ENCODE peak calls at places on chromosomes 12 and 14, in ten cellular contexts. C is SK-N-MC; X is progenitor cell of endocrine pancreas; U is H54; S is cardiac fibroblast; W is activated CD4-positive, CD25-positive, alpha-beta regulatory T cell treated with anti-CD3 and anti-CD28 coated beads, Interleukin-2, amount 50 U/mL, for 72 hours; G is K562; M is HS-27A; J is GM10248; I is ELR. O is an unnamed sample.

GRCh38 chr14:52961060-52961639 is 10.3 kb upstream of the FERMT2 start:
- DNase-seq in J (peak; percentile 63), S (peak; percentile 80), X (no peak), C (no peak), I (peak; percentile 78), G (peak; percentile 47), U (peak; percentile 42), M (peak; percentile 48), W (no peak), O (peak; percentile 79)

GRCh38 chr14:99191663-99192621 is 80.1 kb downstream of the BCL11B start:
- DNase-seq in S (peak; percentile 73), W (no peak), I (peak; percentile 4), X (no peak), U (peak; percentile 27), J (no peak), C (no peak), M (no peak), G (no peak), O (peak; percentile 40)

GRCh38 chr12:11662369-11662768 is 12.9 kb downstream of the ETV6 start:
- DNase-seq in G (no peak), I (no peak), U (no peak), X (no peak), M (no peak), C (no peak), J (no peak), W (no peak), S (no peak), O (no peak)

GRCh38 chr12:31523306-31523705 is 67.6 kb downstream of the DENND5B start:
- DNase-seq in G (no peak), J (no peak), X (no peak), W (no peak), U (no peak), C (no peak), I (no peak), S (no peak), M (no peak), O (no peak)

GRCh38 chr12:115412821-115413220 is 728.8 kb upstream of the TBX3 start:
- DNase-seq in G (no peak), M (no peak), C (no peak), U (no peak), J (no peak), I (no peak), X (no peak), W (no peak), S (no peak), O (no peak)

GRCh38 chr14:76672123-76672522 is 89.1 kb upstream of the VASH1 start:
- DNase-seq in X (no peak), W (no peak), J (no peak), M (no peak), I (peak; percentile 20), C (no peak), S (no peak), U (no peak), G (no peak), O (no peak)

GRCh38 chr12:71626098-71626497 is 37.5 kb downstream of the ZFC3H1 start:
- DNase-seq in X (no peak), W (no peak), C (no peak), G (no peak), J (peak; percentile 19), I (no peak), S (peak; percentile 31), M (no peak), U (no peak), O (peak; percentile 36)

GRCh38 chr14:66225337-66225736 is 260.8 kb upstream of the CCDC196 start:
- DNase-seq in C (no peak), M (no peak), G (peak; percentile 3), I (no peak), W (no peak), U (no peak), S (no peak), J (no peak), X (no peak), O (no peak)

GRCh38 chr14:58768977-58769376 is 131.2 kb downstream of the DACT1 start:
- DNase-seq in U (no peak), W (no peak), J (no peak), C (no peak), G (no peak), I (no peak), X (no peak), S (no peak), M (no peak), O (no peak)

GRCh38 chr14:49417790-49418189 is 168.4 kb downstream of the RPS29 start:
- DNase-seq in U (no peak), C (no peak), I (no peak), J (no peak), G (no peak), M (no peak), W (no peak), S (no peak), X (no peak), O (no peak)

GRCh38 chr12:111780615-111781014 is 13.9 kb downstream of the ALDH2 start:
- DNase-seq in U (no peak), S (no peak), C (no peak), W (no peak), J (no peak), I (no peak), M (no peak), G (no peak), X (no peak), O (no peak)

GRCh38 chr12:50642035-50642451 is 121.9 kb upstream of the ATF1 start:
- DNase-seq in G (peak; percentile 69), X (no peak), J (no peak), I (peak; percentile 39), U (no peak), W (no peak), C (no peak), M (no peak), S (peak; percentile 59), O (peak; percentile 80)

GRCh38 chr12:1410794-1411193 is 183.6 kb downstream of the FBXL14 start:
- DNase-seq in W (no peak), X (no peak), S (no peak), C (no peak), U (no peak), J (no peak), G (no peak), M (no peak), I (no peak), O (no peak)

GRCh38 chr12:65318186-65318685 is 39.8 kb downstream of the MSRB3 start:
- DNase-seq in I (no peak), G (no peak), M (no peak), W (no peak), J (no peak), C (peak; percentile 85), X (no peak), U (no peak), S (no peak), O (no peak)

GRCh38 chr12:60394680-60395079 is 798.9 kb downstream of the SLC16A7 start:
- DNase-seq in J (no peak), I (peak; percentile 90), S (peak; percentile 9), W (no peak), M (peak; percentile 54), X (no peak), G (no peak), C (peak; percentile 32), U (peak; percentile 26), O (no peak)

GRCh38 chr14:58107947-58108552 is 44.0 kb downstream of the ARMH4 start:
- DNase-seq in S (peak; percentile 83), I (peak; percentile 76), X (no peak), W (no peak), U (no peak), J (peak; percentile 43), M (no peak), C (peak; percentile 55), G (peak; percentile 59), O (peak; percentile 76)

O was measured in lung microvascular endothelial cell.